ENCODE peak calls at places on chromosome 17, in seven cellular contexts. Q, B, N, S, L, T and A are unnamed samples.

GRCh38 chr17:2560658-2561057 is 32.8 kb upstream of the PAFAH1B1 start:
- DNase-seq in T (no peak), N (no peak), B (no peak), L (no peak), S (no peak), Q (no peak), A (no peak)

GRCh38 chr17:76635659-76636360 is 7.7 kb downstream of the ST6GALNAC1 start:
- DNase-seq in N (no peak), T (no peak), L (no peak), B (no peak), Q (no peak), S (no peak), A (no peak)

GRCh38 chr17:78873519-78874340 is 29.3 kb downstream of the CEP295NL start:
- DNase-seq in Q (no peak), N (no peak), B (no peak), T (no peak), S (peak; percentile 65), L (peak; percentile 77), A (no peak)

GRCh38 chr17:17514993-17515920 is 19.1 kb upstream of the RASD1 start:
- DNase-seq in S (peak; percentile 41), T (no peak), B (no peak), Q (no peak), L (no peak), N (no peak), A (no peak)

GRCh38 chr17:72569193-72569946 is 448.6 kb downstream of the SOX9 start:
- DNase-seq in T (no peak), S (no peak), B (no peak), Q (no peak), N (no peak), L (peak; percentile 58), A (peak; percentile 53)

GRCh38 chr17:80453980-80454556 is 22.3 kb downstream of the NPTX1 start:
- DNase-seq in N (no peak), T (no peak), S (no peak), Q (no peak), L (no peak), B (no peak), A (no peak)

GRCh38 chr17:869567-870530 is 87.7 kb downstream of the MRM3 start:
- DNase-seq in Q (peak; percentile 92), B (no peak), S (peak; percentile 80), N (no peak), T (no peak), L (no peak), A (no peak)

GRCh38 chr17:19867094-19867653 is 562 bp downstream of the ULK2 start:
- DNase-seq in N (peak; percentile 70), S (peak; percentile 68), Q (peak; percentile 93), B (peak; percentile 58), T (peak; percentile 48), L (peak; percentile 17), A (peak; percentile 59)

GRCh38 chr17:15279011-15279477 is 13.9 kb upstream of the PMP22 start:
- DNase-seq in L (no peak), N (no peak), S (peak; percentile 96), B (no peak), T (no peak), Q (no peak), A (no peak)

GRCh38 chr17:31535581-31535981 is 144.1 kb downstream of the RAB11FIP4 start:
- DNase-seq in Q (no peak), S (no peak), N (no peak), B (no peak), T (no peak), L (peak; percentile 27), A (no peak)

GRCh38 chr17:42566873-42567573 is at the start of gene MLX:
- DNase-seq in B (peak; percentile 94), T (peak; percentile 91), S (peak; percentile 79), L (peak; percentile 97), Q (peak; percentile 99), N (peak; percentile 94), A (peak; percentile 87)

GRCh38 chr17:17810374-17811248 is 26.2 kb downstream of the SREBF1 start:
- DNase-seq in Q (no peak), N (no peak), L (no peak), T (no peak), B (no peak), S (peak; percentile 51), A (no peak)

GRCh38 chr17:59067756-59068155 is 38.9 kb downstream of the TRIM37 start:
- DNase-seq in T (no peak), Q (no peak), N (no peak), S (no peak), L (no peak), B (no peak), A (no peak)